ENCODE peak calls at places on chromosomes 4 and X, in six cellular contexts. N is NCI-H2081; H is dorsolateral prefrontal cortex; B is GM23248; A is substantia nigra; K is CD8-positive, alpha-beta T cell. S is an unnamed sample.

GRCh38 chrX:155070038-155070437 is 898 bp downstream of the CMC4 start:
- DNase-seq in N (no peak), B (peak; percentile 24), H (no peak), A (no peak), K (no peak), S (no peak)

GRCh38 chr4:7904108-7904516 is 35.5 kb downstream of the AFAP1 start:
- DNase-seq in N (no peak), B (peak; percentile 93), K (no peak), A (no peak), H (no peak), S (no peak)

GRCh38 chr4:129455462-129455861 is 359.5 kb downstream of the C4orf33 start:
- DNase-seq in K (no peak), A (no peak), B (no peak), H (no peak), N (peak; percentile 17), S (no peak)

GRCh38 chr4:100908540-100908939 is 390.7 kb upstream of the EMCN start:
- DNase-seq in A (no peak), H (no peak), B (no peak), K (no peak), N (no peak), S (no peak)

GRCh38 chrX:66023726-66024467 is 16.0 kb downstream of the VSIG4 start:
- DNase-seq in H (no peak), K (no peak), B (no peak), A (no peak), N (no peak), S (no peak)

GRCh38 chr4:40887690-40888089 is 137.9 kb downstream of the NSUN7 start:
- DNase-seq in K (no peak), N (no peak), H (no peak), A (no peak), B (peak; percentile 91), S (no peak)

GRCh38 chr4:30945586-30945985 is 225.4 kb downstream of the PCDH7 start:
- DNase-seq in K (no peak), A (no peak), B (no peak), N (no peak), H (no peak), S (no peak)

GRCh38 chrX:20362268-20363002 is 95.7 kb upstream of the RPS6KA3 start:
- DNase-seq in A (no peak), N (peak; percentile 87), B (peak; percentile 77), K (no peak), H (no peak), S (no peak)

GRCh38 chr4:8737075-8737474 is 134.6 kb downstream of the HMX1 start:
- DNase-seq in N (no peak), A (no peak), B (no peak), K (no peak), H (no peak), S (no peak)

GRCh38 chrX:152819271-152819670 is 11.3 kb downstream of the CETN2 start:
- DNase-seq in N (no peak), K (no peak), B (peak; percentile 65), A (no peak), H (no peak), S (no peak)

GRCh38 chrX:1813809-1814208 is 198.9 kb downstream of the ASMT start:
- DNase-seq in A (no peak), N (no peak), B (no peak), H (no peak), K (no peak), S (no peak)

GRCh38 chr4:10167201-10167600 is 50.6 kb upstream of the WDR1 start:
- DNase-seq in B (no peak), N (no peak), H (no peak), A (no peak), K (no peak), S (no peak)

GRCh38 chr4:149029056-149029651 is 586.9 kb upstream of the NR3C2 start:
- DNase-seq in K (no peak), B (no peak), A (no peak), N (no peak), H (no peak), S (no peak)

GRCh38 chrX:71440401-71440800 is 74.2 kb downstream of the TAF1 start:
- DNase-seq in N (no peak), B (no peak), A (no peak), K (no peak), H (no peak), S (no peak)

GRCh38 chr4:113574636-113575103 is 186.9 kb downstream of the CAMK2D start:
- DNase-seq in H (no peak), A (no peak), N (no peak), B (peak; percentile 70), K (no peak), S (no peak)

GRCh38 chr4:179872751-179873150 is 2370.5 kb upstream of the TENM3 start:
- DNase-seq in B (no peak), A (no peak), N (no peak), H (no peak), K (no peak), S (no peak)